ENCODE peak calls at places on chromosomes 2 and 18, in nine cellular contexts. S, J, H, B, D, M, O, F and G are unnamed samples.
A peak's percentile ranks its signal among the peaks of the same experiment; 100 is the strongest.

GRCh38 chr18:25724997-25725396 is 365.4 kb downstream of the SS18 start:
- DNase-seq in S (no peak), J (no peak), H (no peak), B (no peak), D (no peak), M (no peak), O (no peak), F (no peak), G (no peak)

GRCh38 chr2:113992090-113992489 is 102.2 kb downstream of the ACTR3 start:
- DNase-seq in S (no peak), J (no peak), H (no peak), B (no peak), D (no peak), M (no peak), O (no peak), F (no peak), G (no peak)

GRCh38 chr2:191048073-191048472 is 34.1 kb upstream of the STAT1 start:
- DNase-seq in S (no peak), J (no peak), H (no peak), B (no peak), D (no peak), M (no peak), O (peak; percentile 19), F (no peak), G (no peak)

GRCh38 chr2:111095426-111095825 is 25.3 kb upstream of the BCL2L11 start:
- DNase-seq in S (no peak), J (no peak), H (no peak), B (no peak), D (no peak), M (no peak), O (no peak), F (no peak), G (no peak)

GRCh38 chr18:32613821-32614220 is 143.1 kb upstream of the GAREM1 start:
- DNase-seq in S (no peak), J (no peak), H (no peak), B (no peak), D (no peak), M (no peak), O (no peak), F (no peak), G (no peak)

GRCh38 chr18:33751613-33752221 is 173.7 kb downstream of the ASXL3 start:
- DNase-seq in S (no peak), J (no peak), H (no peak), B (no peak), D (no peak), M (no peak), O (no peak), F (peak; percentile 1), G (no peak)

GRCh38 chr2:184769038-184769437 is 170.7 kb downstream of the ZNF804A start:
- DNase-seq in S (no peak), J (no peak), H (no peak), B (peak; percentile 64), D (no peak), M (no peak), O (peak; percentile 62), F (peak; percentile 15), G (no peak)

GRCh38 chr18:52979888-52980287 is 639.9 kb downstream of the DCC start:
- DNase-seq in S (no peak), J (no peak), H (no peak), B (peak; percentile 29), D (no peak), M (no peak), O (no peak), F (no peak), G (no peak)

GRCh38 chr2:234071664-234072063 is 21.2 kb downstream of the SPP2 start:
- DNase-seq in S (no peak), J (no peak), H (no peak), B (no peak), D (no peak), M (no peak), O (no peak), F (no peak), G (no peak)

GRCh38 chr2:166411473-166412230 is 35.9 kb upstream of the SCN9A start:
- DNase-seq in S (no peak), J (no peak), H (no peak), B (peak; percentile 65), D (no peak), M (no peak), O (peak; percentile 62), F (peak; percentile 61), G (no peak)

GRCh38 chr2:138433995-138434991 is 67.3 kb upstream of the SPOPL start:
- DNase-seq in S (no peak), J (no peak), H (no peak), B (no peak), D (no peak), M (no peak), O (no peak), F (no peak), G (no peak)